ENCODE peak calls at places on chromosomes 16 and 17, in seven cellular contexts. Q is esophagus squamous epithelium; L is uterus; W is body of pancreas; R is CD8-positive, alpha-beta memory T cell; A is small intestine; Z is epithelial cell of prostate. V is an unnamed sample.

GRCh38 chr17:56367381-56367780 is 214.1 kb downstream of the ANKFN1 start:
- DNase-seq in Q (no peak), L (no peak), W (no peak), R (no peak), A (no peak), Z (no peak), V (no peak)

GRCh38 chr16:55501549-55502322 is 7.1 kb upstream of the LPCAT2 start:
- DNase-seq in Q (no peak), L (no peak), W (no peak), R (no peak), A (peak), Z (no peak), V (no peak)

GRCh38 chr17:13143001-13143400 is 125.2 kb upstream of the ELAC2 start:
- DNase-seq in Q (no peak), L (no peak), W (no peak), R (no peak), A (no peak), Z (no peak), V (no peak)

GRCh38 chr17:81792675-81793615 is 11.0 kb upstream of the GCGR start:
- DNase-seq in Q (no peak), L (no peak), W (no peak), R (no peak), A (no peak), Z (no peak), V (no peak)

GRCh38 chr16:10182186-10182683 is at the start of gene GRIN2A:
- DNase-seq in Q (no peak), L (no peak), W (peak), R (no peak), A (no peak), Z (no peak), V (peak)

GRCh38 chr17:73262676-73263642 is 1.3 kb upstream of the CPSF4L start:
- DNase-seq in Q (no peak), L (no peak), W (no peak), R (no peak), A (peak), Z (no peak), V (peak)

GRCh38 chr16:78200623-78201096 is 101.2 kb downstream of the WWOX start:
- DNase-seq in Q (no peak), L (no peak), W (no peak), R (no peak), A (peak), Z (no peak), V (no peak)

GRCh38 chr17:9576521-9577401 is at the start of gene CFAP52:
- DNase-seq in Q (no peak), L (peak), W (peak), R (peak), A (peak), Z (no peak), V (peak)

GRCh38 chr17:79861371-79862216 is 22.4 kb upstream of the CBX4 start:
- DNase-seq in Q (no peak), L (no peak), W (no peak), R (no peak), A (peak), Z (no peak), V (no peak)

GRCh38 chr17:64331946-64332493 is 58.6 kb downstream of the PECAM1 start:
- DNase-seq in Q (no peak), L (peak), W (no peak), R (no peak), A (no peak), Z (no peak), V (no peak)

GRCh38 chr16:25143898-25144297 is 32.4 kb downstream of the LCMT1 start:
- DNase-seq in Q (no peak), L (no peak), W (peak), R (no peak), A (peak), Z (no peak), V (no peak)

GRCh38 chr17:10772425-10773380 is 31.2 kb downstream of the TMEM238L start:
- DNase-seq in Q (no peak), L (no peak), W (peak), R (no peak), A (peak), Z (no peak), V (no peak)

GRCh38 chr17:73470369-73470768 is 158.6 kb upstream of the CDC42EP4 start:
- DNase-seq in Q (no peak), L (no peak), W (no peak), R (no peak), A (no peak), Z (no peak), V (no peak)

GRCh38 chr17:58247511-58248363 is 9.4 kb downstream of the LPO start:
- DNase-seq in Q (no peak), L (no peak), W (no peak), R (no peak), A (no peak), Z (no peak), V (no peak)

GRCh38 chr16:88541831-88542230 is 28.4 kb upstream of the ZC3H18 start:
- DNase-seq in Q (no peak), L (no peak), W (no peak), R (no peak), A (no peak), Z (no peak), V (no peak)

GRCh38 chr17:57481901-57482300 is 225.6 kb downstream of the MSI2 start:
- DNase-seq in Q (no peak), L (peak), W (no peak), R (no peak), A (no peak), Z (no peak), V (no peak)

GRCh38 chr17:79420318-79421243 is 190.3 kb downstream of the RBFOX3 start:
- DNase-seq in Q (no peak), L (no peak), W (no peak), R (no peak), A (no peak), Z (no peak), V (peak)

GRCh38 chr17:40107266-40107980 is 7.0 kb upstream of the NR1D1 start:
- DNase-seq in Q (no peak), L (peak), W (no peak), R (peak), A (no peak), Z (no peak), V (no peak)

GRCh38 chr16:76639685-76640289 is 362.6 kb downstream of the CNTNAP4 start:
- DNase-seq in Q (no peak), L (no peak), W (peak), R (no peak), A (peak), Z (peak), V (no peak)

GRCh38 chr17:59001158-59001814 is 105.4 kb downstream of the TRIM37 start:
- DNase-seq in Q (peak), L (peak), W (peak), R (peak), A (peak), Z (no peak), V (no peak)

GRCh38 chr16:82070656-82071369 is 35.8 kb downstream of the HSD17B2 start:
- DNase-seq in Q (no peak), L (no peak), W (no peak), R (no peak), A (no peak), Z (peak), V (no peak)

GRCh38 chr16:3971261-3971660 is 90.7 kb upstream of the CREBBP start:
- DNase-seq in Q (no peak), L (no peak), W (no peak), R (no peak), A (no peak), Z (no peak), V (no peak)

GRCh38 chr16:27712251-27712711 is 162.3 kb downstream of the KATNIP start:
- DNase-seq in Q (no peak), L (no peak), W (no peak), R (no peak), A (no peak), Z (no peak), V (peak)

GRCh38 chr17:63993368-63993990 is 4.7 kb upstream of the PRR29 start:
- DNase-seq in Q (no peak), L (no peak), W (no peak), R (peak), A (no peak), Z (no peak), V (no peak)

GRCh38 chr17:48102700-48103378 is 1.6 kb upstream of the CBX1 start:
- DNase-seq in Q (no peak), L (no peak), W (no peak), R (peak), A (no peak), Z (no peak), V (no peak)

GRCh38 chr17:59300941-59301340 is 30.5 kb upstream of the YPEL2 start:
- DNase-seq in Q (no peak), L (no peak), W (no peak), R (no peak), A (no peak), Z (no peak), V (no peak)

GRCh38 chr17:17366941-17367885 is 64.0 kb downstream of the NT5M start:
- DNase-seq in Q (no peak), L (no peak), W (no peak), R (no peak), A (no peak), Z (no peak), V (no peak)

GRCh38 chr16:15575293-15576049 is 67.5 kb downstream of the MARF1 start:
- DNase-seq in Q (no peak), L (no peak), W (no peak), R (no peak), A (peak), Z (no peak), V (no peak)

GRCh38 chr16:34078697-34079096 is 619.3 kb downstream of the TP53TG3F start:
- DNase-seq in Q (no peak), L (no peak), W (no peak), R (no peak), A (no peak), Z (peak), V (no peak)

GRCh38 chr16:30456302-30456701 is 10.6 kb upstream of the SEPHS2 start:
- DNase-seq in Q (no peak), L (no peak), W (no peak), R (no peak), A (no peak), Z (no peak), V (no peak)

GRCh38 chr17:83189673-83190385 is 110.4 kb downstream of the METRNL start:
- DNase-seq in Q (no peak), L (peak), W (peak), R (no peak), A (no peak), Z (no peak), V (no peak)

GRCh38 chr17:18314059-18314730 is 599 bp downstream of the TOP3A start:
- DNase-seq in Q (no peak), L (no peak), W (no peak), R (no peak), A (peak), Z (no peak), V (no peak)

GRCh38 chr17:19727466-19728113 is 11.2 kb upstream of the SLC47A2 start:
- DNase-seq in Q (no peak), L (peak), W (peak), R (no peak), A (no peak), Z (peak), V (peak)

GRCh38 chr16:55701442-55702319 is 45.9 kb downstream of the SLC6A2 start:
- DNase-seq in Q (no peak), L (peak), W (peak), R (no peak), A (peak), Z (no peak), V (no peak)

GRCh38 chr17:8225813-8226535 is 15.6 kb upstream of the AURKB start:
- DNase-seq in Q (no peak), L (peak), W (peak), R (peak), A (peak), Z (no peak), V (peak)

GRCh38 chr17:77216435-77216980 is 75.7 kb downstream of the SEC14L1 start:
- DNase-seq in Q (no peak), L (no peak), W (no peak), R (no peak), A (no peak), Z (no peak), V (no peak)

GRCh38 chr16:67396159-67396774 is 3.0 kb upstream of the TPPP3 start:
- DNase-seq in Q (no peak), L (peak), W (peak), R (no peak), A (peak), Z (no peak), V (no peak)

GRCh38 chr17:75591722-75592302 is 4.2 kb downstream of the MYO15B start:
- DNase-seq in Q (no peak), L (no peak), W (no peak), R (no peak), A (no peak), Z (no peak), V (no peak)
- H3K27ac ChIP-seq in Q (no peak), L (no peak), W (no peak), R (no peak), A (no peak), Z (no peak), V (no peak)

DNA sequence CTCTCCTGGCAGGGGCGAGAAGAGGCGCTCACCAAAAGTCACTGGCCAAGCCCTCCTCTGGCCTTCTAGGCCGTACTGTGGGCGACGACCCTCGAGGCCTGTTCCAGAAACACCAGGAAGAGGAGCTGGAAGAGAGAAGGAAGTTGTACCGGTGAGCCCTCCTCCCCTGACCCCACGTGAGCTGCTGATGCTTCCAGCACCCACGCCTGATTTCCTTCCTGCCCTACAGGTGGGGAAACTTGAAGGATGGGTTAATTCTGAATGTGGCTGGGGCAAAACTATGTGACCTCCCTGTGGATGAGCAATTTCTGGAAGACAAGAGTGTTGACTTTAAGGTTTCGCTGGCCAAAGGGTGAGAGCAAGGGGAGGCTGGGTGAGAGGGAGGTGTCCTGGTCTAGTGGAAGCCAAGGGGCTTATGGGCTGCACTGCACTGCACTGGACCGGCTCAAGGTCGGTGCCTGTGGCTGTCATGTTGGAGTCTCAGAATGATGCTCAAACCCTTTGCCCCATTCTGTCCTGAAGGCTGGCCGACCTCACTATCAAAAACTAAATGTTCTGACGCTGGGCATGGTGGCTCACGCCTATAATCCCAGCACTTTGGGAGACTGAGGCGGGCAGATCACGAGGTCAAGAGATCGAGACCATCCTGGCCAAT is 6.2 kb downstream of the C17orf100 start:
- DNase-seq in Q (no peak), L (no peak), W (no peak), R (no peak), A (no peak), Z (no peak), V (no peak)
- H3K27ac ChIP-seq in Q (peak), L (no peak), W (no peak), R (peak), A (no peak), Z (no peak), V (no peak)

GRCh38 chr16:20614201-20615141 is 38.3 kb upstream of the ACSM2B start:
- DNase-seq in Q (no peak), L (no peak), W (peak), R (no peak), A (no peak), Z (no peak), V (no peak)

GRCh38 chr16:20613471-20613887 is 37.3 kb upstream of the ACSM2B start:
- DNase-seq in Q (no peak), L (no peak), W (no peak), R (no peak), A (no peak), Z (no peak), V (no peak)

GRCh38 chr16:20611350-20611902 is 35.3 kb upstream of the ACSM2B start:
- DNase-seq in Q (no peak), L (no peak), W (peak), R (no peak), A (no peak), Z (no peak), V (no peak)

GRCh38 chr16:20611975-20612471 is 35.9 kb upstream of the ACSM2B start:
- DNase-seq in Q (no peak), L (peak), W (peak), R (no peak), A (no peak), Z (no peak), V (peak)

GRCh38 chr16:20612551-20613470 is 36.6 kb upstream of the ACSM2B start:
- DNase-seq in Q (no peak), L (no peak), W (peak), R (no peak), A (no peak), Z (no peak), V (peak)
- H3K27ac ChIP-seq in Q (peak), L (no peak), W (peak), R (no peak), A (peak), Z (no peak), V (no peak)

GRCh38 chr17:927611-928461 is 51.7 kb downstream of the NXN start:
- DNase-seq in Q (no peak), L (peak), W (no peak), R (no peak), A (no peak), Z (no peak), V (no peak)
- H3K27ac ChIP-seq in Q (peak), L (peak), W (no peak), R (no peak), A (peak), Z (peak), V (no peak)

GRCh38 chr17:44193326-44194084 is 6.2 kb downstream of the ATXN7L3 start:
- DNase-seq in Q (no peak), L (no peak), W (no peak), R (no peak), A (no peak), Z (no peak), V (no peak)
- H3K27ac ChIP-seq in Q (peak), L (no peak), W (no peak), R (no peak), A (no peak), Z (peak), V (no peak)

DNA sequence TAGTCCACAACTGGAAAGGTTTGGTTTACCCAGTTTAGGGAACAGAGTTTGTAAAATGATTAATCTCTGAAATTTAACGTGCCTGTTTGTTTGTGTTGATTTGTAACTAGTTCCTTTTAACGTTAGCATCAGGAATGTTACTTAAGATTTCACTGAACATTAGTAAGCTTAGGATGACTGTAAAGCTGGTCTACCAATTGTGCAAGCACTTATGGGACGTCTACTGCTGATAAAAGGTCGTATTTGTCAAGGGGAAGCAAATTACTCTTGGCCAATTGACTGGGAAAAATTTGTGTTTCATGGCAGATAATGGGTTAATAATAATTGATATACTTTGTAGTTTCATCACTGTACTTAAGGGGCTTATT is 11.8 kb downstream of the METTL9 start:
- DNase-seq in Q (no peak), L (no peak), W (no peak), R (no peak), A (no peak), Z (no peak), V (no peak)
- H3K27ac ChIP-seq in Q (peak), L (peak), W (no peak), R (peak), A (no peak), Z (peak), V (no peak)

DNA sequence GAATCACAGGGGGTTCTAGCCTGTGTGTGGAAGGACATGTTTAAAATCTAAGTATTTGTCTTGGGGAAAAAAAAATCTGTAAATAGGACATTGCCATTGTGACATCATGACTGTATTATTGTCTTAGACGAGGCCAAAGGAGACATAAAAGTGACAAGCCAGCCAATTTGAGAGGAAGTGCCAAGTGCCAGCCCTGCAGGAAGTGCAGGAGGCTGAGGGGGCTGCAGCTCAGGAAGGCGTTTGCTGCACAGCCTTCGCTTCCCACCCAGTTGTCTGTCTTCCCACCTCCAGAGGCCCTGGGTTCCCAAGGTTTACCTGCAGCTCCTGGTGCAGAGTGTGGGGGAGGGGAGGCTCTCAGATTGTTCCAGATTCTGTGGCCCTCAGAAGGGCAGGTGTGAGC is 1.3 kb downstream of the ADCY7 start:
- DNase-seq in Q (no peak), L (no peak), W (no peak), R (peak), A (no peak), Z (no peak), V (no peak)
- H3K27ac ChIP-seq in Q (peak), L (no peak), W (peak), R (peak), A (no peak), Z (no peak), V (no peak)

GRCh38 chr16:2690852-2691251 is 8.5 kb downstream of the KCTD5 start:
- DNase-seq in Q (no peak), L (no peak), W (no peak), R (no peak), A (no peak), Z (no peak), V (no peak)

GRCh38 chr16:2692251-2692947 is 10.1 kb downstream of the KCTD5 start:
- DNase-seq in Q (no peak), L (no peak), W (no peak), R (no peak), A (no peak), Z (no peak), V (peak)

GRCh38 chr16:2687531-2688308 is 5.4 kb downstream of the KCTD5 start:
- DNase-seq in Q (no peak), L (no peak), W (no peak), R (no peak), A (no peak), Z (no peak), V (no peak)

GRCh38 chr16:2691491-2692248 is 9.3 kb downstream of the KCTD5 start:
- DNase-seq in Q (no peak), L (no peak), W (peak), R (no peak), A (no peak), Z (no peak), V (peak)

GRCh38 chr16:2689968-2690830 is 7.9 kb downstream of the KCTD5 start:
- DNase-seq in Q (no peak), L (no peak), W (no peak), R (no peak), A (no peak), Z (no peak), V (no peak)
- H3K27ac ChIP-seq in Q (no peak), L (no peak), W (no peak), R (no peak), A (no peak), Z (no peak), V (no peak)